ENCODE peak calls at places on chromosome 10, in seven cellular contexts. C, R, W, J, N, S and D are unnamed samples.

GRCh38 chr10:80154978-80155695 is 22.6 kb downstream of the PLAC9 start:
- DNase-seq in C (no peak), R (no peak), W (peak), J (peak), N (no peak), S (peak), D (peak)

GRCh38 chr10:131444862-131445461 is 133.4 kb upstream of the TCERG1L start:
- DNase-seq in C (peak), R (no peak), W (no peak), J (no peak), N (no peak), S (no peak), D (no peak)

GRCh38 chr10:69446650-69447151 is 4.6 kb upstream of the TSPAN15 start:
- DNase-seq in C (no peak), R (no peak), W (peak), J (peak), N (peak), S (peak), D (peak)

GRCh38 chr10:84829121-84829520 is 500.7 kb downstream of the CCSER2 start:
- DNase-seq in C (no peak), R (no peak), W (peak), J (peak), N (no peak), S (no peak), D (no peak)

GRCh38 chr10:129631870-129632623 is 165.0 kb downstream of the MGMT start:
- DNase-seq in C (no peak), R (no peak), W (no peak), J (no peak), N (no peak), S (no peak), D (no peak)

GRCh38 chr10:53601260-53601875 is 828.8 kb upstream of the MBL2 start:
- DNase-seq in C (no peak), R (peak), W (peak), J (peak), N (peak), S (peak), D (peak)

GRCh38 chr10:27611209-27611608 is 107.1 kb downstream of the RAB18 start:
- DNase-seq in C (no peak), R (no peak), W (peak), J (no peak), N (no peak), S (peak), D (no peak)

GRCh38 chr10:49735161-49735560 is 27.0 kb downstream of the OGDHL start:
- DNase-seq in C (no peak), R (no peak), W (no peak), J (no peak), N (no peak), S (no peak), D (no peak)

GRCh38 chr10:42940487-42941157 is 136.2 kb upstream of the RET start:
- DNase-seq in C (peak), R (no peak), W (no peak), J (no peak), N (no peak), S (no peak), D (no peak)

GRCh38 chr10:69742928-69743602 is 58.6 kb upstream of the COL13A1 start:
- DNase-seq in C (no peak), R (peak), W (peak), J (peak), N (peak), S (no peak), D (no peak)

GRCh38 chr10:13489035-13489434 is 39.8 kb downstream of the BEND7 start:
- DNase-seq in C (no peak), R (no peak), W (no peak), J (no peak), N (no peak), S (no peak), D (no peak)

GRCh38 chr10:108913300-108913699 is 1010.0 kb downstream of the XPNPEP1 start:
- DNase-seq in C (no peak), R (no peak), W (no peak), J (no peak), N (no peak), S (no peak), D (no peak)

GRCh38 chr10:22655312-22655973 is 58.9 kb downstream of the PIP4K2A start:
- DNase-seq in C (no peak), R (no peak), W (peak), J (peak), N (no peak), S (peak), D (peak)

GRCh38 chr10:123837771-123838170 is 53.8 kb downstream of the CPXM2 start:
- DNase-seq in C (no peak), R (no peak), W (no peak), J (no peak), N (no peak), S (no peak), D (no peak)

GRCh38 chr10:59675812-59676211 is 33.8 kb downstream of the SLC16A9 start:
- DNase-seq in C (no peak), R (peak), W (no peak), J (no peak), N (no peak), S (no peak), D (no peak)

GRCh38 chr10:3091921-3092320 is 24.6 kb downstream of the PFKP start:
- DNase-seq in C (no peak), R (no peak), W (no peak), J (no peak), N (no peak), S (no peak), D (no peak)

GRCh38 chr10:46232666-46233065 is 54.1 kb upstream of the ANTXRL start:
- DNase-seq in C (peak), R (no peak), W (no peak), J (no peak), N (no peak), S (no peak), D (no peak)

GRCh38 chr10:12214763-12215218 is 18.8 kb downstream of the CDC123 start:
- DNase-seq in C (no peak), R (peak), W (peak), J (peak), N (no peak), S (peak), D (peak)

GRCh38 chr10:114541081-114541833 is 116.8 kb downstream of the ABLIM1 start:
- DNase-seq in C (no peak), R (no peak), W (peak), J (peak), N (no peak), S (peak), D (peak)

GRCh38 chr10:98814459-98814858 is 367.7 kb upstream of the HPS1 start:
- DNase-seq in C (no peak), R (no peak), W (no peak), J (no peak), N (no peak), S (no peak), D (no peak)

DNA sequence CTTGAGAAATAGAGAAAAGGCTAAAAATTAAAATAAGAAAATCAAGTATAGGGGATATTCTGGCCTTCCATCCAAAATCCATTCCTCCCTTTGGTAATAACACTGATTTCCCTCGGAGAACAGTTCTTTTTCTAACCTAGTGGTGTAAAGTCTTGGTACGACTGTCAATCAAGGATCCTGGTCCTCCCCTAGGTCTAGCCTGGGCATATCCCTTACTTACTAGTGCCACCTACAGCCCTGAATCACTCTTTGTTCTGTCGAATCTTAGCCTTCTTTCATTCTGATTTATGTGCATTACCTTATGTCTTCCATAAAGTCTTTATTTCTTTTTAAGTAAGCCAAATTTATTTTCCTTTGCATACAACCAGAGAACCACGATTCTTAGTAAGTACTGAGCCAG is 298.7 kb upstream of the LRRTM3 start:
- DNase-seq in C (no peak), R (peak), W (peak), J (peak), N (peak), S (no peak), D (peak)
- TF ChIP-seq CTCF in C (no peak), R (no peak), W (peak), J (peak), N (peak), S (no peak), D (peak)

GRCh38 chr10:133274751-133275682 is 1.7 kb downstream of the ADAM8 start:
- DNase-seq in C (no peak), R (peak), W (no peak), J (no peak), N (no peak), S (no peak), D (no peak)
- TF ChIP-seq CTCF in C (no peak), R (no peak), W (peak), J (no peak), N (no peak), S (no peak), D (peak)

GRCh38 chr10:116627386-116627933 is 6.7 kb downstream of the PNLIPRP2 start:
- DNase-seq in C (no peak), R (peak), W (no peak), J (peak), N (peak), S (no peak), D (no peak)
- TF ChIP-seq CTCF in C (peak), R (peak), W (peak), J (peak), N (peak), S (peak), D (no peak)

GRCh38 chr10:103585011-103585405 is 91.5 kb downstream of the NEURL1 start:
- DNase-seq in C (no peak), R (no peak), W (no peak), J (no peak), N (no peak), S (no peak), D (no peak)
- TF ChIP-seq CTCF in C (no peak), R (no peak), W (no peak), J (no peak), N (no peak), S (no peak), D (no peak)

DNA sequence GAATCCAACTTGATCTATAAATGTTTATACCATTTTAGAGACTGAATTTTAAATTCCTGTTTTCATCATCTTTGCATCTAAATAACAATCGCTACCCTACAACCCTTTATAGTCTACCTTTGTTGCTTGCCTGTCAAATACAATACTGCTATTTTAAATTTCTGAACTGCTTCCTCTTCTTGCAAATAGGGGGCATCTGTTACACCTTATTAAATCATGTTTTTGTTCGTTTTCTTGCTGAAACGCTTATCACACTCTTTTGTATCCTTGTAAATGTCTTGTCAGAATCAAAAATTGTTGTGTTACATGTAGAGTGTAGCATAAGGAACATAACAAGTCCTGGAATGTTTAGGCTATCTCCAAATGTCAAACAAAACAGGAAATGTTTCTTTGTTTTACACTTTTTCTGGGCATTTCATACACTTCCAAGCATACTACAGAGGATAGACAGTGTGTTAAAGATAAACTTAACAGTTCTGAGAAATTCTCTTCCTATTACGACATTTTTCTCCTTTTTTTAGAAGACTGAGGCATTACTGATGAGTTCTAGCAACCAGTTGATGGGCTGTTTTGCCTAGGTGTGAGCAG is 281.3 kb downstream of the GPR158 start:
- DNase-seq in C (no peak), R (no peak), W (no peak), J (peak), N (no peak), S (no peak), D (no peak)
- TF ChIP-seq CTCF in C (no peak), R (peak), W (no peak), J (peak), N (peak), S (no peak), D (no peak)